ENCODE peak calls at places on chromosomes 12 and 14, in four cellular contexts. M is K562, P is A549, R is GM12878. J is an unnamed sample.

GRCh38 chr12:64571346-64571745 is 38.9 kb upstream of the RASSF3 start:
- DNase-seq in M (no peak), R (no peak), P (no peak), J (no peak)

GRCh38 chr12:47986266-47986610 is 18.0 kb downstream of the COL2A1 start:
- DNase-seq in R (no peak), M (no peak), P (no peak), J (no peak)

GRCh38 chr12:1607940-1608782 is 13.8 kb upstream of the FBXL14 start:
- DNase-seq in P (no peak), M (no peak), R (no peak), J (peak; percentile 42)

GRCh38 chr12:62103736-62104135 is 156.5 kb upstream of the USP15 start:
- DNase-seq in M (no peak), P (no peak), R (no peak), J (no peak)

GRCh38 chr12:127729381-127729780 is 537.6 kb upstream of the TMEM132C start:
- DNase-seq in R (no peak), P (no peak), M (no peak), J (no peak)

GRCh38 chr12:20451759-20452158 is 83.4 kb downstream of the PDE3A start:
- DNase-seq in P (peak; percentile 10), M (no peak), R (no peak), J (peak; percentile 71)

GRCh38 chr14:101078892-101079221 is 175.3 kb upstream of the RTL1 start:
- DNase-seq in R (no peak), M (no peak), P (no peak), J (no peak)

GRCh38 chr12:59847127-59847526 is 251.3 kb downstream of the SLC16A7 start:
- DNase-seq in P (no peak), R (no peak), M (no peak), J (no peak)

GRCh38 chr12:27285395-27285794 is 41.3 kb downstream of the STK38L start:
- DNase-seq in P (no peak), R (no peak), M (no peak), J (peak; percentile 23)

GRCh38 chr12:95582230-95583058 is 31.2 kb upstream of the USP44 start:
- DNase-seq in P (peak; percentile 41), R (no peak), M (peak; percentile 11), J (peak; percentile 77)

GRCh38 chr12:64679487-64679983 is 69.2 kb downstream of the RASSF3 start:
- DNase-seq in M (peak; percentile 82), P (peak; percentile 82), R (no peak), J (peak; percentile 65)

GRCh38 chr14:61608245-61609142 is 86.8 kb upstream of the HIF1A start:
- DNase-seq in M (no peak), P (no peak), R (no peak), J (peak; percentile 52)

GRCh38 chr14:33704486-33704885 is 246.4 kb downstream of the EGLN3 start:
- DNase-seq in P (no peak), M (no peak), R (no peak), J (no peak)

GRCh38 chr12:107564946-107565345 is 120.7 kb upstream of the PWP1 start:
- DNase-seq in P (no peak), M (peak; percentile 4), R (no peak), J (peak; percentile 16)

GRCh38 chr14:73025544-73025943 is 1.4 kb downstream of the ZFYVE1 start:
- DNase-seq in R (no peak), M (peak; percentile 14), P (no peak), J (peak; percentile 42)

GRCh38 chr12:57738661-57739237 is at the start of gene AGAP2:
- DNase-seq in P (no peak), R (no peak), M (peak; percentile 23), J (no peak)

GRCh38 chr12:20142295-20142694 is 226.0 kb upstream of the PDE3A start:
- DNase-seq in M (no peak), R (no peak), P (no peak), J (no peak)

GRCh38 chr12:121949643-121950397 is 31.4 kb downstream of the CFAP251 start:
- DNase-seq in R (no peak), M (no peak), P (no peak), J (peak; percentile 98)

GRCh38 chr14:68807148-68807600 is 14.3 kb upstream of the ZFP36L1 start:
- DNase-seq in R (no peak), P (no peak), M (peak; percentile 65), J (peak; percentile 94)

GRCh38 chr12:54571166-54571856 is 17.1 kb downstream of the PPP1R1A start:
- DNase-seq in R (no peak), P (no peak), M (no peak), J (no peak)

GRCh38 chr14:65936342-65936741 is 523.8 kb downstream of the FUT8 start:
- DNase-seq in R (no peak), M (no peak), P (no peak), J (no peak)

GRCh38 chr14:61280526-61281185 is 482 bp downstream of the TMEM30B start:
- DNase-seq in M (no peak), P (peak; percentile 68), R (no peak), J (peak; percentile 34)

GRCh38 chr12:119274636-119275065 is 59.9 kb upstream of the CCDC60 start:
- DNase-seq in M (no peak), R (no peak), P (no peak), J (no peak)
- TF ChIP-seq ELK1 in M (no peak), R (no peak), P (no peak), J (no peak)

DNA sequence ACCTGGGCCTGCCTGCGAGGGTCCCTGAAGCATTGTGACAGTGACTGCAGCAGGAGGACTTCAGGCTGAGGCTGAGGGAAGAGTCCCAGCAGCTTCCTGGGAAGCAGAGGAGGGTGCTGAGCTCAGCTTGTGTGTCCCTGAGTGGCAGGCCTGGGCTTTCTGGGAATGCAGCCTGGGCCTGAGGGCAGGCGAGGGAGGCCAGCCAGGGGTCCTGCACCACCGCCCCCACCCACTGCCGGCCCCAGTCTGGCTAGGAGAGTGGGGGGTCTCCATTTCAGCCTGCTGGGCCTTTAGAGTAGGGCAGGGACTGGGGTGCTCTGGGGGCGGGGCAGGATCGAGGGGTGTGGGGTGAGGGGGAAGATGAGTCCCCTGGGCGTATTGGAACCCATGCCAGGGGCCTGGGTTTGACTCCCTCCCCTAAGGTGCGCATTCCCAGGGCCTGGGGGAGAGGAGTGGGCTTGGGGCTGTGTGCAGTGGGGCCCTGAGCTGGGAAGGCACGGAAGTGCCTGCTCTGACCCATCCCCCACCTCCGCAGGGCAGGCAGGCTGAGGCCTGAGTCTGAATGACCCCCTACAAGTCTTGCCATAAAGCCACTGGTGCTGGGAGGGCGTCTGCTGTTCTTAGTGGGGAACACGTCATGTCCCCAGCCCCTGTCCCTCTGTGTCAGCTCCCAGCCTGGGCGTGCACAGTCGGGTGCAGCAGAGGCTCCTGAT is 46.4 kb downstream of the KRT80 start:
- DNase-seq in P (no peak), R (no peak), M (no peak), J (no peak)
- H3K27ac ChIP-seq in P (peak overlapping the region; percentile 100), R (no peak overlapping the region), M (no peak overlapping the region), J (peak overlapping the region; percentile 96)

DNA sequence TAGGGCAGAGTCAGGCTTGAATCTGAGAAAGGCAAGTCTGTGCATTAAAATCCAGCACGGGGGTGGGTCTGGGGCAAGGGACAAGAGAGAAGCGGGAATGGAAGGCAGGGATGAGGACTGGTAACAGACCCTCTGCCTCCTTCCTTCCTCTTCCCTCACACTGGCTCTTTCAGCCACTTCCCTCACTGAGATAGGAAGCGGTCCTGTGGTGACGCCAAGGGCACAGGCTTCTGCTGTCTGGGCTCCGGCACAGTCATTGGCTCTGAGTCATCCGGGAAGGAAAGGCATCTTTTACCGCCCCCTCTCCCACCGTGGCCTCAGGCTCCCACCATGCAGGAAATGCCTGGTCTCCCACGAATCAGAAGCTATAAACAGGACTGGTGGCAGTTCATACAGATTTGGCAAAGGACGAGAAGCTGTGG is 70.2 kb downstream of the ETV6 start:
- DNase-seq in P (no peak), M (peak; percentile 8), R (no peak), J (peak; percentile 98)
- TF ChIP-seq ELK1 in P (no peak), M (no peak), R (no peak), J (no peak)

GRCh38 chr14:24311837-24312615 is 724 bp downstream of the LTB4R start:
- DNase-seq in P (no peak), M (no peak), R (no peak), J (no peak)
- H3K27ac ChIP-seq in P (no peak overlapping the region), M (no peak overlapping the region), R (no peak overlapping the region), J (no peak overlapping the region)

DNA sequence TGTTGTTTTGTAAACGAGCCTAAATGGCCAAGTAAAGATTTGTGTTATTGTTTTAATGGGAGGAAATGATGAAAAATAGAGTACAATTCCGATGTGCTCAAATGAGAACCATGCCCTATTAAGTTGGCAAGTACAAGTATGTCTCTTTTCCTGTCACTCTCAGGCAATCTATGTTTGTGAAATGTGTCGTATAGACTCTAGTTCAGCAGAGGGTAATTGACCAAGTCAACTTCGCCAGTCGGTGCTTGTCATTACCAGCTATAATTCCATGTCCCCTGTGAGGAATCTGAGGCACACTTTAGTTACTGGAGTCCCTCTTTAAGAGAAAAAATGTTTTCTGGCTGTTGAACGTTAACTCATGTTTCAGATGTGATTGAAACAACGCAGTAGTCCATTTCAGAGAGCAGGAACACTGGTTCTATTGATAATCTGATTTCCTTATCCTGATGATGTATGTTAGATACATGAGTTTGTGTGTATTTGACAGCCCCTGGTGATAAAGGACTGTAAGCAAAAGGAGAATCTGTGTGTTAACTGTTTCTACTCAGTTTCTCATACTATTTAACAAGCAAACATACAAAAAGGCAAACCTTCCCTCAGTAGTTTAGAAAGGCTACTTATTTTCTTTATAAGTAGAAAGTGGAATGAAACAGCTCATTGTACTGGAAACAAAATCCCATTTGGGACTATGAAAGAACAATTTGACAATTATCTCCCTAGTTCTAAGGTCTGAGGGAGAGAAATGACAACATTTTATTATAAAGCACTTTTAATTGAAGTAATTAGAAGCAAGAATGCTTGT is 161.2 kb upstream of the TRHDE start:
- DNase-seq in P (no peak), R (no peak), M (no peak), J (no peak)
- TF ChIP-seq ELK1 in P (no peak), R (no peak), M (no peak), J (no peak)

DNA sequence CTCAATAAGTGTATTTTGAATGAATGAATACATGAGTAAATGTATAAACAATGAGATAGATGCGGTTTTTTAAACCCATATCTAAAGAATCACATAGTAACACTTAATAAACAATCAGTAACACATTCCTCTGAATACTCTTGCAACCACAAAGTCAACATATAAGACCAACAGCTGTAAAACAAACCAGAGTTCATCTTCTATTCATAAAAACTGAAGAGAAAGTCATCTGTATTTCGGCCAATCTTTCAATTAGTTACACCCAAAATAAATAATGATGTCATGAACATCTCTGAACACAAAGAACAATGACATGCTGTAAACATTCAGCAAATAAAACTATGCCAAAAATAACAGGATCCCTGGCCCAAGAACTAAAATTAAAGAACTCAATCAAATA is 47.2 kb downstream of the ARMH4 start:
- DNase-seq in R (no peak), P (no peak), M (no peak), J (peak; percentile 86)
- H3K27ac ChIP-seq in R (no peak overlapping the region), P (no peak overlapping the region), M (no peak overlapping the region), J (no peak overlapping the region)